ENCODE peak calls at places on chromosomes 2 and 18, in ten cellular contexts. One of them, this sample, is unnamed.

GRCh38 chr2:35185861-35186412 is 1169.6 kb upstream of the CRIM1 start:
- DNase-seq in kidney tubule cell: no peak
- DNase-seq in NCI-H2029 treated with DMSO at 0.1 percent for 48 hours: no peak
- DNase-seq in T-helper 1 cell: no peak
- DNase-seq in endodermal cell: no peak
- DNase-seq in RCC 7860: no peak
- DNase-seq in activated naive CD4-positive, alpha-beta T cell: no peak
- DNase-seq in astrocyte of the cerebellum: no peak
- DNase-seq in colonic mucosa: no peak
- DNase-seq in psoas muscle: no peak
- DNase-seq in this sample: no peak

GRCh38 chr2:42100696-42101585 is 53.1 kb downstream of the PKDCC start:
- DNase-seq in endodermal cell: peak
- DNase-seq in activated naive CD4-positive, alpha-beta T cell: peak
- DNase-seq in kidney tubule cell: peak
- DNase-seq in NCI-H2029 treated with DMSO at 0.1 percent for 48 hours: no peak
- DNase-seq in psoas muscle: peak
- DNase-seq in colonic mucosa: peak
- DNase-seq in T-helper 1 cell: peak
- DNase-seq in RCC 7860: no peak
- DNase-seq in astrocyte of the cerebellum: peak
- DNase-seq in this sample: peak

GRCh38 chr2:5691659-5692529 is at the start of gene SOX11:
- DNase-seq in kidney tubule cell: peak
- DNase-seq in astrocyte of the cerebellum: peak
- DNase-seq in endodermal cell: peak
- DNase-seq in activated naive CD4-positive, alpha-beta T cell: no peak
- DNase-seq in psoas muscle: peak
- DNase-seq in RCC 7860: no peak
- DNase-seq in NCI-H2029 treated with DMSO at 0.1 percent for 48 hours: peak
- DNase-seq in colonic mucosa: no peak
- DNase-seq in T-helper 1 cell: no peak
- DNase-seq in this sample: peak

GRCh38 chr2:51490576-51491234 is 458.8 kb upstream of the NRXN1 start:
- DNase-seq in colonic mucosa: no peak
- DNase-seq in RCC 7860: no peak
- DNase-seq in T-helper 1 cell: no peak
- DNase-seq in psoas muscle: no peak
- DNase-seq in endodermal cell: no peak
- DNase-seq in astrocyte of the cerebellum: peak
- DNase-seq in kidney tubule cell: no peak
- DNase-seq in activated naive CD4-positive, alpha-beta T cell: no peak
- DNase-seq in NCI-H2029 treated with DMSO at 0.1 percent for 48 hours: no peak
- DNase-seq in this sample: no peak

GRCh38 chr2:3172265-3172935 is 205.2 kb downstream of the EIPR1 start:
- DNase-seq in astrocyte of the cerebellum: no peak
- DNase-seq in NCI-H2029 treated with DMSO at 0.1 percent for 48 hours: no peak
- DNase-seq in psoas muscle: no peak
- DNase-seq in RCC 7860: no peak
- DNase-seq in endodermal cell: no peak
- DNase-seq in colonic mucosa: no peak
- DNase-seq in activated naive CD4-positive, alpha-beta T cell: no peak
- DNase-seq in T-helper 1 cell: no peak
- DNase-seq in kidney tubule cell: no peak
- DNase-seq in this sample: peak

GRCh38 chr2:96800762-96801463 is 15.2 kb upstream of the CNNM3 start:
- DNase-seq in RCC 7860: peak
- DNase-seq in colonic mucosa: peak
- DNase-seq in astrocyte of the cerebellum: no peak
- DNase-seq in T-helper 1 cell: peak
- DNase-seq in activated naive CD4-positive, alpha-beta T cell: peak
- DNase-seq in endodermal cell: peak
- DNase-seq in kidney tubule cell: peak
- DNase-seq in NCI-H2029 treated with DMSO at 0.1 percent for 48 hours: peak
- DNase-seq in psoas muscle: peak
- DNase-seq in this sample: peak

GRCh38 chr2:30149976-30150375 is 3.2 kb downstream of the YPEL5 start:
- DNase-seq in endodermal cell: no peak
- DNase-seq in astrocyte of the cerebellum: no peak
- DNase-seq in activated naive CD4-positive, alpha-beta T cell: no peak
- DNase-seq in kidney tubule cell: peak
- DNase-seq in NCI-H2029 treated with DMSO at 0.1 percent for 48 hours: no peak
- DNase-seq in colonic mucosa: no peak
- DNase-seq in T-helper 1 cell: no peak
- DNase-seq in RCC 7860: no peak
- DNase-seq in psoas muscle: no peak
- DNase-seq in this sample: no peak

GRCh38 chr2:147976102-147976501 is 44.4 kb downstream of the ORC4 start:
- DNase-seq in kidney tubule cell: no peak
- DNase-seq in RCC 7860: no peak
- DNase-seq in psoas muscle: no peak
- DNase-seq in colonic mucosa: no peak
- DNase-seq in NCI-H2029 treated with DMSO at 0.1 percent for 48 hours: no peak
- DNase-seq in astrocyte of the cerebellum: no peak
- DNase-seq in endodermal cell: no peak
- DNase-seq in T-helper 1 cell: no peak
- DNase-seq in activated naive CD4-positive, alpha-beta T cell: no peak
- DNase-seq in this sample: no peak

GRCh38 chr2:17933251-17933650 is 54.8 kb downstream of the KCNS3 start:
- DNase-seq in endodermal cell: no peak
- DNase-seq in T-helper 1 cell: no peak
- DNase-seq in colonic mucosa: no peak
- DNase-seq in activated naive CD4-positive, alpha-beta T cell: no peak
- DNase-seq in astrocyte of the cerebellum: no peak
- DNase-seq in NCI-H2029 treated with DMSO at 0.1 percent for 48 hours: no peak
- DNase-seq in RCC 7860: no peak
- DNase-seq in psoas muscle: no peak
- DNase-seq in kidney tubule cell: no peak
- DNase-seq in this sample: no peak

GRCh38 chr2:18998492-18998891 is 359.9 kb downstream of the OSR1 start:
- DNase-seq in kidney tubule cell: no peak
- DNase-seq in activated naive CD4-positive, alpha-beta T cell: no peak
- DNase-seq in colonic mucosa: no peak
- DNase-seq in astrocyte of the cerebellum: no peak
- DNase-seq in NCI-H2029 treated with DMSO at 0.1 percent for 48 hours: no peak
- DNase-seq in endodermal cell: no peak
- DNase-seq in RCC 7860: no peak
- DNase-seq in T-helper 1 cell: no peak
- DNase-seq in psoas muscle: no peak
- DNase-seq in this sample: no peak

GRCh38 chr18:9535430-9535972 is 60.2 kb downstream of the RALBP1 start:
- DNase-seq in activated naive CD4-positive, alpha-beta T cell: no peak
- DNase-seq in T-helper 1 cell: no peak
- DNase-seq in endodermal cell: no peak
- DNase-seq in RCC 7860: no peak
- DNase-seq in psoas muscle: no peak
- DNase-seq in NCI-H2029 treated with DMSO at 0.1 percent for 48 hours: no peak
- DNase-seq in astrocyte of the cerebellum: peak
- DNase-seq in colonic mucosa: no peak
- DNase-seq in kidney tubule cell: peak
- DNase-seq in this sample: no peak

GRCh38 chr2:236525416-236525997 is 44.1 kb upstream of the ACKR3 start:
- DNase-seq in RCC 7860: peak
- DNase-seq in NCI-H2029 treated with DMSO at 0.1 percent for 48 hours: no peak
- DNase-seq in T-helper 1 cell: no peak
- DNase-seq in endodermal cell: no peak
- DNase-seq in psoas muscle: no peak
- DNase-seq in kidney tubule cell: peak
- DNase-seq in astrocyte of the cerebellum: no peak
- DNase-seq in activated naive CD4-positive, alpha-beta T cell: no peak
- DNase-seq in colonic mucosa: no peak
- DNase-seq in this sample: no peak

GRCh38 chr2:67824196-67824595 is 238.6 kb downstream of the C1D start:
- DNase-seq in psoas muscle: no peak
- DNase-seq in endodermal cell: no peak
- DNase-seq in activated naive CD4-positive, alpha-beta T cell: no peak
- DNase-seq in astrocyte of the cerebellum: no peak
- DNase-seq in kidney tubule cell: peak
- DNase-seq in RCC 7860: no peak
- DNase-seq in NCI-H2029 treated with DMSO at 0.1 percent for 48 hours: no peak
- DNase-seq in T-helper 1 cell: no peak
- DNase-seq in colonic mucosa: no peak
- DNase-seq in this sample: no peak

GRCh38 chr18:6605115-6605869 is 124.2 kb upstream of the ARHGAP28 start:
- DNase-seq in T-helper 1 cell: no peak
- DNase-seq in colonic mucosa: no peak
- DNase-seq in NCI-H2029 treated with DMSO at 0.1 percent for 48 hours: no peak
- DNase-seq in psoas muscle: no peak
- DNase-seq in RCC 7860: no peak
- DNase-seq in astrocyte of the cerebellum: no peak
- DNase-seq in activated naive CD4-positive, alpha-beta T cell: no peak
- DNase-seq in endodermal cell: no peak
- DNase-seq in kidney tubule cell: no peak
- DNase-seq in this sample: no peak

This sample was measured in islet precursor cell.